ENCODE peak calls at places on chromosome 10, in seven cellular contexts. K, A, I, W, P, U and D are unnamed samples.

GRCh38 chr10:86257683-86258082 is 108.9 kb downstream of the GRID1 start:
- DNase-seq in K (no peak), A (no peak), I (no peak), W (no peak), P (peak), U (no peak), D (no peak)

GRCh38 chr10:43234471-43235041 is 32.3 kb downstream of the RASGEF1A start:
- DNase-seq in K (peak), A (no peak), I (no peak), W (no peak), P (no peak), U (peak), D (no peak)

GRCh38 chr10:121592155-121592890 is 5.9 kb downstream of the FGFR2 start:
- DNase-seq in K (peak), A (no peak), I (no peak), W (no peak), P (no peak), U (no peak), D (no peak)

GRCh38 chr10:86266446-86267242 is 100.0 kb downstream of the GRID1 start:
- DNase-seq in K (peak), A (no peak), I (no peak), W (no peak), P (peak), U (peak), D (peak)

GRCh38 chr10:46551701-46552525 is 4.5 kb downstream of the GPRIN2 start:
- DNase-seq in K (peak), A (no peak), I (peak), W (peak), P (peak), U (peak), D (peak)

GRCh38 chr10:89138755-89139154 is 68.4 kb downstream of the CH25H start:
- DNase-seq in K (no peak), A (no peak), I (no peak), W (no peak), P (no peak), U (no peak), D (no peak)

GRCh38 chr10:84233940-84234339 is 7.4 kb downstream of the LRIT1 start:
- DNase-seq in K (no peak), A (no peak), I (no peak), W (no peak), P (no peak), U (peak), D (no peak)

GRCh38 chr10:21969326-21970287 is 33.9 kb downstream of the DNAJC1 start:
- DNase-seq in K (no peak), A (no peak), I (no peak), W (no peak), P (no peak), U (no peak), D (no peak)

GRCh38 chr10:77339156-77339555 is 298.5 kb downstream of the KCNMA1 start:
- DNase-seq in K (no peak), A (no peak), I (no peak), W (no peak), P (no peak), U (no peak), D (no peak)

GRCh38 chr10:61166065-61166464 is 222.1 kb upstream of the RHOBTB1 start:
- DNase-seq in K (no peak), A (no peak), I (no peak), W (no peak), P (no peak), U (no peak), D (no peak)

GRCh38 chr10:13891542-13892431 is 305.0 kb downstream of the PRPF18 start:
- DNase-seq in K (no peak), A (peak), I (no peak), W (no peak), P (peak), U (peak), D (no peak)

GRCh38 chr10:120415709-120416330 is 41.2 kb upstream of the PLPP4 start:
- DNase-seq in K (no peak), A (no peak), I (no peak), W (no peak), P (no peak), U (no peak), D (no peak)

GRCh38 chr10:49831352-49832040 is 69.4 kb upstream of the OGDHL start:
- DNase-seq in K (no peak), A (no peak), I (no peak), W (no peak), P (peak), U (no peak), D (no peak)

GRCh38 chr10:33016988-33017387 is 59.0 kb upstream of the ITGB1 start:
- DNase-seq in K (no peak), A (no peak), I (no peak), W (no peak), P (no peak), U (no peak), D (no peak)

GRCh38 chr10:114000461-114000860 is 43.2 kb upstream of the ADRB1 start:
- DNase-seq in K (no peak), A (no peak), I (no peak), W (no peak), P (no peak), U (no peak), D (no peak)

GRCh38 chr10:129683519-129683918 is 216.5 kb downstream of the MGMT start:
- DNase-seq in K (no peak), A (no peak), I (no peak), W (no peak), P (no peak), U (no peak), D (no peak)

GRCh38 chr10:14742815-14743214 is 31.9 kb downstream of the FAM107B start:
- DNase-seq in K (no peak), A (no peak), I (no peak), W (no peak), P (no peak), U (no peak), D (peak)

GRCh38 chr10:61024801-61025201 is 80.8 kb upstream of the RHOBTB1 start:
- DNase-seq in K (no peak), A (peak), I (no peak), W (no peak), P (no peak), U (no peak), D (no peak)

GRCh38 chr10:122245136-122245535 is 26.0 kb upstream of the BTBD16 start:
- DNase-seq in K (no peak), A (no peak), I (no peak), W (no peak), P (no peak), U (no peak), D (no peak)

GRCh38 chr10:48523820-48524758 is 80.8 kb downstream of the ARHGAP22 start:
- DNase-seq in K (peak), A (peak), I (no peak), W (no peak), P (peak), U (peak), D (peak)

GRCh38 chr10:70539471-70539870 is 60.9 kb downstream of the PALD1 start:
- DNase-seq in K (no peak), A (no peak), I (no peak), W (no peak), P (no peak), U (no peak), D (no peak)

GRCh38 chr10:130227883-130228282 is 91.7 kb downstream of the GLRX3 start:
- DNase-seq in K (peak), A (peak), I (no peak), W (no peak), P (no peak), U (peak), D (peak)

GRCh38 chr10:113369185-113369785 is 183.6 kb upstream of the HABP2 start:
- DNase-seq in K (no peak), A (no peak), I (no peak), W (no peak), P (no peak), U (no peak), D (no peak)

GRCh38 chr10:46216003-46216634 is 70.7 kb upstream of the ANTXRL start:
- DNase-seq in K (no peak), A (peak), I (no peak), W (no peak), P (peak), U (peak), D (no peak)

GRCh38 chr10:80416401-80417098 is 8.2 kb downstream of the PRXL2A start:
- DNase-seq in K (peak), A (no peak), I (peak), W (peak), P (no peak), U (peak), D (peak)

GRCh38 chr10:4241724-4242345 is 456.8 kb upstream of the KLF6 start:
- DNase-seq in K (no peak), A (no peak), I (no peak), W (no peak), P (no peak), U (no peak), D (no peak)

GRCh38 chr10:58436071-58436470 is 50.9 kb downstream of the TFAM start:
- DNase-seq in K (no peak), A (no peak), I (no peak), W (no peak), P (no peak), U (no peak), D (no peak)

GRCh38 chr10:63668081-63668480 is 146.9 kb downstream of the REEP3 start:
- DNase-seq in K (no peak), A (no peak), I (no peak), W (no peak), P (no peak), U (no peak), D (no peak)

GRCh38 chr10:70832852-70833542 is 17.2 kb downstream of the SGPL1 start:
- DNase-seq in K (no peak), A (no peak), I (no peak), W (no peak), P (no peak), U (no peak), D (no peak)

GRCh38 chr10:111360260-111360925 is 283.6 kb downstream of the ADRA2A start:
- DNase-seq in K (no peak), A (no peak), I (no peak), W (peak), P (peak), U (no peak), D (peak)

GRCh38 chr10:74589226-74589673 is 237.2 kb upstream of the KAT6B start:
- DNase-seq in K (peak), A (peak), I (peak), W (peak), P (no peak), U (peak), D (peak)

GRCh38 chr10:74586088-74586585 is 240.3 kb upstream of the KAT6B start:
- DNase-seq in K (no peak), A (peak), I (peak), W (no peak), P (no peak), U (no peak), D (no peak)

GRCh38 chr10:74587109-74587508 is 239.3 kb upstream of the KAT6B start:
- DNase-seq in K (no peak), A (no peak), I (no peak), W (no peak), P (no peak), U (no peak), D (no peak)

DNA sequence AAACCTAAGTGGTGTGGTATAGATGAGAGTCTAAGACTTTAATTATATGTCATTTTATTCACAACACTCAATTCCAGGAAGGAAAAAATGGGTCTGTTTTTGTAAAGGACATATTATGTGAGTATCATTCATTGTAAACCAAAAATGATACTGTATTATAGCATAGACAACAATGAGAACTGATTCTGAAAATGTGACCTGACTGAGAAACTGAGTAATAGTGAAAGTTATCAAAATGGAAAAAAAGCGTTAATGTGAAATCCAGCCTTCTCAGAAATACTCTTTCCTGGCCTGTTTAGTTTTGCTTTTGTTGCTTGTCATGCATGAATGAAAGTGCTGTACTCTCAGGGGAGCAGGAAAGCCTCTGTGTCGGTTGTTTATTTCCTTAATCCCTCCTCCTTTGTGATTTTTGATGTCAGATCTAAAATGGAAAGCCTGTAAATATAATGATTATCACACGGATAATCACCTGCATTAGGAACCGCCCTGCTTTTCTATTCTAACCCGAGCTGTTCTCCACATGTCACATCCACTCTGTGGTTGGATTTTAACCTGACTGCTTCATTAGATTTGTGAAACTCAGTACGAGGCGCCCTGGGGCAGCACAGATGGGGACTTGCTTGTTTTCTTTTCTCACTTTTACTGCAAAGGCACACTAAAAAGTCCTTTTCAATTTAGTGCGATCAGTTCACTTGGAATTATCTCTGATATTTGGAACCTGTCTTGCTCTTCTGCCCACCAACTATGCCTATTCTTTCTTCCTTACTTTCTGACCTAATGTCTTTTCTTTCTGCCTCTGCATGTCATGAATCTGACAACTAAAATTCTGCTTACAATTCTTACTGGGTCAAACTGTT is 240.9 kb upstream of the KAT6B start:
- DNase-seq in K (no peak), A (no peak), I (peak), W (no peak), P (no peak), U (no peak), D (no peak)
- TF ChIP-seq POLR2AphosphoS5 in K (no peak), A (no peak), I (no peak), W (no peak), P (no peak), U (no peak), D (no peak)

DNA sequence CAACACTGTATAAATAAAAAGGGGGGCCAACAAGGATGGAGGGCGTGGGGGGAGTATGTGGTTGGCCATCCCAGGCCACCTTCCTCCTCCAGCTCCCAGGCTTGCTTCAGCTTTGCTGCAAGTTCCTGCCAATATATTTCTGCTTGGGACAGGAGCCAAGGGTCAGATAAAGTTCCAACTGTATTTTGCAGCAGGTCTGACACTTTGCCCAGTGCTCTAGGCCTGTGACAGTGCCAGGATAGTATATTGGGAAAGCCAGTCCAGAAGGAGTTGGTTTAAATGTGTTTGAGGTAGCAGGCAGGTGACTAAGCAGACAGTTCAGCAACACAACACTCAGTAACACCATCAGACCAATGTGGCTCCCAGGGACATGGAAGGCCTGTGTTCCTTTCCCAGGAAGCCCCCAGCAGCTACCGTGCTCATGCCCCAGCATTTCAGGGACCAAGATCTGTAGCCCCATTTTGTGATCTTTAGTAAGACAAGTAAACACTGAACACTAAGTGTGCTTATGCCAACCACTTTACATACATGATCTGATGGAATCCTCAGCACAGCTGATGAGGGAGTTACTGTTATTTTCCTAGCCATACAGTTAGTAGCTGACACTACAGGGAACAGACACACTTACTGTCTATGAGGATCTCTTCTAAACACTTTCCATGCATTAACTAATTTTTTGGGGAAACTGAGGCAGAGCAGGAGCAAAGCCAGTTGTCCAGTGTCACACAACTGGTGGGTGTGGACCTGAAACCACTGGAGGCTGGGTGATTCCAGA is 38.9 kb downstream of the DNAJB12 start:
- DNase-seq in K (peak), A (no peak), I (peak), W (peak), P (no peak), U (no peak), D (peak)
- TF ChIP-seq POLR2A in K (no peak), A (no peak), I (peak), W (peak), P (no peak), U (no peak), D (no peak)

GRCh38 chr10:6737758-6738463 is 157.8 kb upstream of the PRKCQ start:
- DNase-seq in K (no peak), A (no peak), I (no peak), W (no peak), P (no peak), U (no peak), D (no peak)
- H3K4me3 ChIP-seq in K (no peak), A (no peak), I (no peak), W (no peak), P (no peak), U (peak), D (no peak)

DNA sequence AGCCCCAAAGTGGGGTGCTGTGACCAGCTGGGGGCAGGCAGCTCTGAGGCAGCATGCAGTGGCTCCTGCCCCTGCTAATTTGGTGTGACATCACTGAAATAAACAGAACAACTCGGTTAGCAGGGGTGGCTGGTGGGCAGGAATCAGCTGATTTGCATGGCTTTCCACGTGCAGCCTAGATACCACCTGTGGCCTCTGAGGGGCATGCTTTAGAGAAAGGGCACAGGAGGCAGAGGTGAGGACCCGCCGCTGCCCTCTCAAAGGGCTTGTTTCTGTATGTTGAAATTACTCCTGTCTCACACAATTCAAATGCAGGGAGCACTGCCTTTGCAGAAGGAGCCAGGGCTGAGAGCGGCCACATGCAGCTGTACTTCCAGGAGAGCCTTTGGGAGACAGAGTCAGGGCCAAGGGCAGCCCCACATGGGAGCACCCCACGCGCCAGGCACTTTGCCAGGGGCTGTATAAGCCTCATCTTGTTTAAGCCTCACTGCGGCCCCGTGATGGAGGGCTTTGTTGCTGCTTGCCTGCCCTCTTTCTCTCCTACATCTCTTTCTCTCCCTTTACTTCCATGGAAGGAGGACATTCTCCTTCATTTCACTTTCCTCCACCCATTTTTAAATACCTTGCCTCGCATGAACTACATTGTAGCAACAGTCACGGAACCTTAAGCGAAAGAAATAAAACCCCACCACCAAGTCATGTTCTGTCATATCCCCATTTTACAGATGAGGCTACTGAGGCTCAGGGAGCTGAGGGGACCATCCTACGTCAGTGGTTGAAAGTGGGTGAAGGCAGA is 137.7 kb downstream of the ZMIZ1 start:
- DNase-seq in K (no peak), A (no peak), I (no peak), W (no peak), P (no peak), U (no peak), D (no peak)
- TF ChIP-seq POLR2AphosphoS5 in K (no peak), A (no peak), I (no peak), W (no peak), P (no peak), U (no peak), D (no peak)

DNA sequence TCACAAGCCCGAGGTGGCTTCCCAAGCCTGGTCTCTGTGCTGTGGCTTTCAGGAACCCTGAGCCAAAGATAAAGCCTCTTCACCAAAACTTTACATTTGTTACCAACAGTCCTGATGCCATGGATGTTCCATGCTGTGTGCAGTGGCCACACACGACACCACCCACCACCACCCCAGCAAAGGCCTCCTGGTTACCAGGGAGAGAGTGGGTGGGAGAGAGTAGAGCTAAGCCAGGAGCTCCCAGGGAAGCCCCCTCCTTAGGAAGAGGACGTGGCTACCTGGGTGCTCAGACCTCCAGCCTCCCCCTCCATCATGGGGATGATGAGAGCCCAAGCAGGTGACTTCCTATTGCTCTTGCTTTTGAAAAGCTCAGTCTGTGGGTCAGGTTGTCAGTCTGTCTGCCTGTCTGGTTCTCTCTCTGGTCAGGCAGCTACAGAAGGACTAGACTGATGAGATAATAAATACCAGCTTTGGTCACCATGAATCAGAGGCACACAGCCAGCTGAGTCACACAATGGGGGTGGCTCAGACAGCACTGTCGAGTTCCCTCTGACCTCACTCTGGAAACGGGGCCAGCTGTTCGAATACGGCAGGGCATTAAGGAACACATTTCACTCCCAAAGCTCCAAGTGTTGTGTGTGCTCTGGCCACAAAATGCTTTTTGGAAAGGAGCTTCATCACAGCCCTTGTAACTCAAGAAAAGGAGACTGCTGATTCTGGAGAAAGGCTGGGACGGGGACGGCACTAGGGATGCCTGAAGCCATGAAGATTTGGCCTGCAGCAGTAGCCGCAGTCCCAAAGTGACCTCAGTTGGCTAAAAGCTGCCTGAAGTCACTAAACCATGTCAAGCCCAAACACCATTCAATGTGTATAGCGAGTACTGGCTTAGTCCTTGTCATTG is 166.0 kb downstream of the FANK1 start:
- DNase-seq in K (peak), A (no peak), I (no peak), W (peak), P (no peak), U (peak), D (peak)
- TF ChIP-seq POLR2A in K (no peak), A (no peak), I (no peak), W (no peak), P (no peak), U (no peak), D (no peak)